ENCODE peak calls at places on chromosomes 6 and 20, in eight cellular contexts. E is WERI-Rb-1, J is NCI-H524 treated with DMSO at 0.1 percent for 48 hours, T is NCI-H748 treated with DMSO at 0.1 percent for 48 hours, R is AG04450, M is right lobe of liver, Z is AG08396, P is activated gamma-delta T cell. C is an unnamed sample.

GRCh38 chr6:7561153-7561964 is 19.9 kb downstream of the DSP start:
- DNase-seq in E (no peak), J (no peak), T (peak), R (no peak), M (peak), Z (no peak), P (no peak), C (no peak)

GRCh38 chr20:49276895-49277785 is 717 bp downstream of the ZNFX1 start:
- DNase-seq in E (no peak), J (no peak), T (no peak), R (no peak), M (no peak), Z (no peak), P (no peak), C (no peak)

GRCh38 chr6:163133017-163133416 is 281.5 kb upstream of the QKI start:
- DNase-seq in E (no peak), J (no peak), T (no peak), R (no peak), M (no peak), Z (no peak), P (no peak), C (peak)

GRCh38 chr20:23255106-23255505 is 95.5 kb upstream of the NXT1 start:
- DNase-seq in E (no peak), J (no peak), T (no peak), R (no peak), M (no peak), Z (no peak), P (no peak), C (no peak)

GRCh38 chr20:49583669-49584417 is 15.9 kb upstream of the PTGIS start:
- DNase-seq in E (no peak), J (peak), T (no peak), R (peak), M (peak), Z (peak), P (no peak), C (no peak)

GRCh38 chr6:136962661-136963060 is 40.6 kb downstream of the SLC35D3 start:
- DNase-seq in E (peak), J (peak), T (peak), R (no peak), M (no peak), Z (no peak), P (no peak), C (no peak)

GRCh38 chr6:69784595-69785377 is 12.0 kb downstream of the LMBRD1 start:
- DNase-seq in E (no peak), J (no peak), T (no peak), R (no peak), M (no peak), Z (no peak), P (no peak), C (no peak)

GRCh38 chr6:168650686-168651085 is 209.7 kb downstream of the SMOC2 start:
- DNase-seq in E (no peak), J (no peak), T (no peak), R (no peak), M (no peak), Z (no peak), P (no peak), C (no peak)

GRCh38 chr6:12138377-12138776 is 126.3 kb downstream of the HIVEP1 start:
- DNase-seq in E (no peak), J (no peak), T (no peak), R (no peak), M (no peak), Z (no peak), P (no peak), C (no peak)

GRCh38 chr6:166168616-166169548 is 1.2 kb upstream of the TBXT start:
- DNase-seq in E (no peak), J (no peak), T (no peak), R (no peak), M (no peak), Z (no peak), P (no peak), C (no peak)

GRCh38 chr20:63025534-63026331 is 19.0 kb upstream of the BHLHE23 start:
- DNase-seq in E (peak), J (no peak), T (no peak), R (no peak), M (peak), Z (peak), P (no peak), C (no peak)

GRCh38 chr6:85650606-85651005 is 7.9 kb upstream of the SYNCRIP start:
- DNase-seq in E (no peak), J (no peak), T (no peak), R (no peak), M (no peak), Z (no peak), P (no peak), C (no peak)

GRCh38 chr20:32828029-32828666 is 8.4 kb downstream of the MAPRE1 start:
- DNase-seq in E (no peak), J (no peak), T (no peak), R (no peak), M (no peak), Z (no peak), P (no peak), C (peak)

GRCh38 chr6:27809939-27810767 is 102.0 kb downstream of the OR2B2 start:
- DNase-seq in E (no peak), J (peak), T (peak), R (peak), M (peak), Z (peak), P (peak), C (peak)

GRCh38 chr6:43702522-43703440 is 15.2 kb upstream of the MRPS18A start:
- DNase-seq in E (peak), J (no peak), T (peak), R (peak), M (peak), Z (peak), P (no peak), C (peak)

C was measured in HT1080.